ENCODE peak calls at places on chromosome 6, in six cellular contexts. B is NCI-H1436 treated with DMSO at 0.1 percent for 48 hours, L is PC-3, J is NCI-H2081, P is heart left ventricle, T is left lung. I is an unnamed sample.

GRCh38 chr6:116027821-116028220 is 32.9 kb downstream of the FRK start:
- DNase-seq in B (no peak), L (peak; percentile 22), J (no peak), P (no peak), T (no peak), I (no peak)

GRCh38 chr6:127297502-127298070 is 30.9 kb downstream of the RNF146 start:
- DNase-seq in B (no peak), L (no peak), J (no peak), P (no peak), T (no peak), I (peak; percentile 61)

GRCh38 chr6:163605388-163606097 is 191.0 kb downstream of the QKI start:
- DNase-seq in B (no peak), L (no peak), J (no peak), P (no peak), T (no peak), I (no peak)

GRCh38 chr6:33344771-33345697 is 27.5 kb upstream of the ZBTB22 start:
- DNase-seq in B (peak; percentile 41), L (peak; percentile 93), J (peak; percentile 80), P (peak; percentile 66), T (peak; percentile 76), I (peak; percentile 93)

GRCh38 chr6:19368511-19368910 is 468.7 kb upstream of the ID4 start:
- DNase-seq in B (no peak), L (peak; percentile 75), J (no peak), P (no peak), T (no peak), I (no peak)

GRCh38 chr6:88650029-88650619 is 313.3 kb downstream of the RNGTT start:
- DNase-seq in B (no peak), L (no peak), J (no peak), P (no peak), T (no peak), I (no peak)

GRCh38 chr6:95693108-95693507 is 115.8 kb downstream of the MANEA start:
- DNase-seq in B (no peak), L (peak; percentile 15), J (no peak), P (no peak), T (no peak), I (peak; percentile 38)

GRCh38 chr6:63572733-63573139 is 456 bp downstream of the LOC128125822 start:
- DNase-seq in B (no peak), L (no peak), J (no peak), P (no peak), T (no peak), I (no peak)

GRCh38 chr6:39835856-39836442 is 43.8 kb downstream of the DAAM2 start:
- DNase-seq in B (no peak), L (no peak), J (no peak), P (no peak), T (no peak), I (peak; percentile 19)

GRCh38 chr6:130517444-130517931 is 151.7 kb downstream of the TMEM200A start:
- DNase-seq in B (no peak), L (peak; percentile 79), J (no peak), P (no peak), T (no peak), I (no peak)

GRCh38 chr6:22248513-22249308 is 48.1 kb downstream of the PRL start:
- DNase-seq in B (no peak), L (peak; percentile 93), J (no peak), P (no peak), T (no peak), I (no peak)

GRCh38 chr6:51398793-51399192 is 580.1 kb downstream of the TFAP2B start:
- DNase-seq in B (peak; percentile 17), L (peak; percentile 60), J (no peak), P (no peak), T (no peak), I (no peak)

GRCh38 chr6:84512396-84512795 is 252.0 kb downstream of the TBX18 start:
- DNase-seq in B (no peak), L (no peak), J (no peak), P (no peak), T (no peak), I (no peak)

GRCh38 chr6:54031194-54031593 is 80.0 kb upstream of the MLIP start:
- DNase-seq in B (no peak), L (no peak), J (no peak), P (no peak), T (no peak), I (no peak)

GRCh38 chr6:33926451-33926850 is 122.6 kb upstream of the MLN start:
- DNase-seq in B (no peak), L (peak; percentile 38), J (peak; percentile 82), P (no peak), T (no peak), I (peak; percentile 88)

GRCh38 chr6:26286168-26286854 is 78.7 kb upstream of the BTN3A2 start:
- DNase-seq in B (no peak), L (peak; percentile 87), J (peak; percentile 66), P (peak; percentile 53), T (peak; percentile 58), I (peak; percentile 65)

GRCh38 chr6:134253681-134254080 is 64.2 kb downstream of the SGK1 start:
- DNase-seq in B (no peak), L (no peak), J (no peak), P (no peak), T (no peak), I (peak; percentile 36)

GRCh38 chr6:170137911-170138910 is 152.7 kb downstream of the DLL1 start:
- DNase-seq in B (no peak), L (no peak), J (no peak), P (peak; percentile 9), T (peak; percentile 26), I (no peak)

GRCh38 chr6:134303903-134304302 is 14.0 kb downstream of the SGK1 start:
- DNase-seq in B (no peak), L (no peak), J (no peak), P (no peak), T (no peak), I (no peak)

GRCh38 chr6:149365197-149365596 is 34.9 kb upstream of the SUMO4 start:
- DNase-seq in B (no peak), L (no peak), J (no peak), P (no peak), T (no peak), I (no peak)

GRCh38 chr6:54238407-54238806 is 69.8 kb upstream of the TINAG start:
- DNase-seq in B (no peak), L (peak; percentile 14), J (peak; percentile 4), P (no peak), T (no peak), I (no peak)

GRCh38 chr6:26329763-26330511 is 35.1 kb upstream of the BTN3A2 start:
- DNase-seq in B (no peak), L (peak; percentile 83), J (peak; percentile 72), P (no peak), T (no peak), I (peak; percentile 68)

GRCh38 chr6:106444777-106445507 is 84.4 kb downstream of the CRYBG1 start:
- DNase-seq in B (peak; percentile 28), L (peak; percentile 70), J (peak; percentile 54), P (no peak), T (no peak), I (peak; percentile 88)

GRCh38 chr6:152296648-152297376 is 340.4 kb downstream of the SYNE1 start:
- DNase-seq in B (no peak), L (no peak), J (no peak), P (no peak), T (no peak), I (peak; percentile 13)

GRCh38 chr6:7646394-7646793 is 56.4 kb downstream of the SNRNP48 start:
- DNase-seq in B (no peak), L (no peak), J (no peak), P (no peak), T (no peak), I (no peak)

GRCh38 chr6:50816115-50816675 is 2.5 kb upstream of the TFAP2B start:
- DNase-seq in B (peak; percentile 50), L (peak; percentile 91), J (peak; percentile 65), P (peak; percentile 52), T (peak; percentile 66), I (peak; percentile 90)

GRCh38 chr6:151067684-151068596 is 171.8 kb upstream of the AKAP12 start:
- DNase-seq in B (no peak), L (peak; percentile 97), J (peak; percentile 57), P (peak; percentile 51), T (no peak), I (no peak)

GRCh38 chr6:76776876-76777275 is 686.4 kb downstream of the HTR1B start:
- DNase-seq in B (no peak), L (no peak), J (no peak), P (no peak), T (no peak), I (no peak)

GRCh38 chr6:151340206-151340978 is 51.0 kb downstream of the ZBTB2 start:
- DNase-seq in B (no peak), L (no peak), J (no peak), P (no peak), T (no peak), I (no peak)

GRCh38 chr6:132812255-132812732 is 2.1 kb upstream of the RPS12 start:
- DNase-seq in B (no peak), L (no peak), J (peak; percentile 15), P (no peak), T (no peak), I (no peak)

GRCh38 chr6:43725643-43726580 is 38.3 kb upstream of the MRPS18A start:
- DNase-seq in B (no peak), L (no peak), J (no peak), P (no peak), T (peak; percentile 15), I (no peak)

GRCh38 chr6:6788394-6789020 is 200.0 kb downstream of the LY86 start:
- DNase-seq in B (no peak), L (peak; percentile 40), J (peak; percentile 36), P (no peak), T (no peak), I (peak; percentile 66)

GRCh38 chr6:169251371-169251802 is 2.3 kb downstream of the THBS2 start:
- DNase-seq in B (no peak), L (no peak), J (no peak), P (no peak), T (no peak), I (peak; percentile 66)

I was measured in GM23338.